ENCODE peak calls at places on chromosomes 1 and 21, in nine cellular contexts. One of them, this sample, is unnamed.

GRCh38 chr1:104100079-104100478 is 350.4 kb downstream of the AMY1C start:
- DNase-seq in stomach: no peak
- DNase-seq in IMR-90: no peak
- DNase-seq in CD8-positive, alpha-beta T cell: no peak
- DNase-seq in hepatocyte: no peak
- DNase-seq in cardiac muscle cell: no peak
- DNase-seq in CD4-positive, alpha-beta memory T cell: no peak
- DNase-seq in iPS DF 6.9: no peak
- DNase-seq in sigmoid colon: no peak
- DNase-seq in this sample: no peak

GRCh38 chr1:111219466-111220286 is 7.8 kb upstream of the CHI3L2 start:
- DNase-seq in stomach: no peak
- DNase-seq in IMR-90: no peak
- DNase-seq in CD8-positive, alpha-beta T cell: no peak
- DNase-seq in hepatocyte: no peak
- DNase-seq in cardiac muscle cell: peak; percentile 75
- DNase-seq in CD4-positive, alpha-beta memory T cell: no peak
- DNase-seq in iPS DF 6.9: no peak
- DNase-seq in sigmoid colon: no peak
- DNase-seq in this sample: no peak

GRCh38 chr1:157969693-157970485 is 23.6 kb upstream of the KIRREL1 start:
- DNase-seq in stomach: no peak
- DNase-seq in IMR-90: peak; percentile 88
- DNase-seq in CD8-positive, alpha-beta T cell: no peak
- DNase-seq in hepatocyte: peak; percentile 68
- DNase-seq in cardiac muscle cell: peak; percentile 61
- DNase-seq in CD4-positive, alpha-beta memory T cell: no peak
- DNase-seq in iPS DF 6.9: no peak
- DNase-seq in sigmoid colon: peak; percentile 70
- DNase-seq in this sample: peak; percentile 76

GRCh38 chr1:77375990-77376389 is 94.2 kb downstream of the AK5 start:
- DNase-seq in stomach: no peak
- DNase-seq in IMR-90: no peak
- DNase-seq in CD8-positive, alpha-beta T cell: no peak
- DNase-seq in hepatocyte: no peak
- DNase-seq in cardiac muscle cell: peak; percentile 34
- DNase-seq in CD4-positive, alpha-beta memory T cell: no peak
- DNase-seq in iPS DF 6.9: no peak
- DNase-seq in sigmoid colon: no peak
- DNase-seq in this sample: no peak

GRCh38 chr1:65554829-65555228 is 134.4 kb downstream of the LEPR start:
- DNase-seq in stomach: no peak
- DNase-seq in IMR-90: no peak
- DNase-seq in CD8-positive, alpha-beta T cell: no peak
- DNase-seq in hepatocyte: no peak
- DNase-seq in cardiac muscle cell: no peak
- DNase-seq in CD4-positive, alpha-beta memory T cell: no peak
- DNase-seq in iPS DF 6.9: no peak
- DNase-seq in sigmoid colon: no peak
- DNase-seq in this sample: no peak

GRCh38 chr1:223707270-223708000 is 4.9 kb upstream of the CAPN2 start:
- DNase-seq in stomach: peak; percentile 72
- DNase-seq in IMR-90: peak; percentile 100
- DNase-seq in CD8-positive, alpha-beta T cell: no peak
- DNase-seq in hepatocyte: peak; percentile 91
- DNase-seq in cardiac muscle cell: no peak
- DNase-seq in CD4-positive, alpha-beta memory T cell: no peak
- DNase-seq in iPS DF 6.9: no peak
- DNase-seq in sigmoid colon: peak; percentile 93
- DNase-seq in this sample: peak; percentile 80

GRCh38 chr21:28793043-28793442 is 199.6 kb downstream of the LTN1 start:
- DNase-seq in stomach: no peak
- DNase-seq in IMR-90: peak; percentile 73
- DNase-seq in CD8-positive, alpha-beta T cell: no peak
- DNase-seq in hepatocyte: peak; percentile 33
- DNase-seq in cardiac muscle cell: peak; percentile 67
- DNase-seq in CD4-positive, alpha-beta memory T cell: no peak
- DNase-seq in iPS DF 6.9: no peak
- DNase-seq in sigmoid colon: no peak
- DNase-seq in this sample: no peak

GRCh38 chr1:218380125-218380977 is 35.2 kb downstream of the TGFB2 start:
- DNase-seq in stomach: peak; percentile 54
- DNase-seq in IMR-90: peak; percentile 78
- DNase-seq in CD8-positive, alpha-beta T cell: no peak
- DNase-seq in hepatocyte: peak; percentile 47
- DNase-seq in cardiac muscle cell: peak; percentile 42
- DNase-seq in CD4-positive, alpha-beta memory T cell: no peak
- DNase-seq in iPS DF 6.9: no peak
- DNase-seq in sigmoid colon: no peak
- DNase-seq in this sample: no peak

GRCh38 chr1:36223373-36223995 is 759 bp upstream of the THRAP3 start:
- DNase-seq in stomach: no peak
- DNase-seq in IMR-90: peak; percentile 73
- DNase-seq in CD8-positive, alpha-beta T cell: peak; percentile 3
- DNase-seq in hepatocyte: peak; percentile 63
- DNase-seq in cardiac muscle cell: no peak
- DNase-seq in CD4-positive, alpha-beta memory T cell: peak; percentile 73
- DNase-seq in iPS DF 6.9: no peak
- DNase-seq in sigmoid colon: no peak
- DNase-seq in this sample: peak; percentile 48

GRCh38 chr1:1680912-1681273 is 11.7 kb downstream of the SLC35E2B start:
- DNase-seq in stomach: peak; percentile 66
- DNase-seq in IMR-90: no peak
- DNase-seq in CD8-positive, alpha-beta T cell: no peak
- DNase-seq in hepatocyte: peak; percentile 71
- DNase-seq in cardiac muscle cell: no peak
- DNase-seq in CD4-positive, alpha-beta memory T cell: no peak
- DNase-seq in iPS DF 6.9: no peak
- DNase-seq in sigmoid colon: peak; percentile 42
- DNase-seq in this sample: peak; percentile 52

GRCh38 chr1:232285138-232285537 is 344.8 kb downstream of the SIPA1L2 start:
- DNase-seq in stomach: no peak
- DNase-seq in IMR-90: no peak
- DNase-seq in CD8-positive, alpha-beta T cell: no peak
- DNase-seq in hepatocyte: no peak
- DNase-seq in cardiac muscle cell: no peak
- DNase-seq in CD4-positive, alpha-beta memory T cell: no peak
- DNase-seq in iPS DF 6.9: no peak
- DNase-seq in sigmoid colon: no peak
- DNase-seq in this sample: no peak

GRCh38 chr1:38527373-38527966 is 332.1 kb downstream of the RRAGC start:
- DNase-seq in stomach: peak; percentile 54
- DNase-seq in IMR-90: no peak
- DNase-seq in CD8-positive, alpha-beta T cell: no peak
- DNase-seq in hepatocyte: peak; percentile 31
- DNase-seq in cardiac muscle cell: no peak
- DNase-seq in CD4-positive, alpha-beta memory T cell: peak; percentile 37
- DNase-seq in iPS DF 6.9: no peak
- DNase-seq in sigmoid colon: no peak
- DNase-seq in this sample: peak; percentile 22

GRCh38 chr1:209103135-209103534 is 480.4 kb upstream of the CAMK1G start:
- DNase-seq in stomach: no peak
- DNase-seq in IMR-90: no peak
- DNase-seq in CD8-positive, alpha-beta T cell: no peak
- DNase-seq in hepatocyte: no peak
- DNase-seq in cardiac muscle cell: no peak
- DNase-seq in CD4-positive, alpha-beta memory T cell: no peak
- DNase-seq in iPS DF 6.9: no peak
- DNase-seq in sigmoid colon: no peak
- DNase-seq in this sample: no peak

GRCh38 chr1:17181785-17182464 is 23.0 kb upstream of the PADI1 start:
- DNase-seq in stomach: no peak
- DNase-seq in IMR-90: no peak
- DNase-seq in CD8-positive, alpha-beta T cell: no peak
- DNase-seq in hepatocyte: no peak
- DNase-seq in cardiac muscle cell: peak; percentile 29
- DNase-seq in CD4-positive, alpha-beta memory T cell: no peak
- DNase-seq in iPS DF 6.9: no peak
- DNase-seq in sigmoid colon: no peak
- DNase-seq in this sample: no peak

GRCh38 chr1:8017495-8018310 is 8.4 kb downstream of the ERRFI1 start:
- DNase-seq in stomach: no peak
- DNase-seq in IMR-90: no peak
- DNase-seq in CD8-positive, alpha-beta T cell: no peak
- DNase-seq in hepatocyte: peak; percentile 47
- DNase-seq in cardiac muscle cell: peak; percentile 14
- DNase-seq in CD4-positive, alpha-beta memory T cell: no peak
- DNase-seq in iPS DF 6.9: no peak
- DNase-seq in sigmoid colon: no peak
- DNase-seq in this sample: peak; percentile 53

GRCh38 chr21:46111193-46111571 is 13.3 kb downstream of the COL6A2 start:
- DNase-seq in stomach: peak; percentile 17
- DNase-seq in IMR-90: no peak
- DNase-seq in CD8-positive, alpha-beta T cell: no peak
- DNase-seq in hepatocyte: no peak
- DNase-seq in cardiac muscle cell: no peak
- DNase-seq in CD4-positive, alpha-beta memory T cell: no peak
- DNase-seq in iPS DF 6.9: no peak
- DNase-seq in sigmoid colon: peak; percentile 67
- DNase-seq in this sample: no peak

GRCh38 chr1:238753205-238753720 is 633.1 kb upstream of the CHRM3 start:
- DNase-seq in stomach: no peak
- DNase-seq in IMR-90: no peak
- DNase-seq in CD8-positive, alpha-beta T cell: no peak
- DNase-seq in hepatocyte: no peak
- DNase-seq in cardiac muscle cell: no peak
- DNase-seq in CD4-positive, alpha-beta memory T cell: no peak
- DNase-seq in iPS DF 6.9: no peak
- DNase-seq in sigmoid colon: no peak
- DNase-seq in this sample: no peak

DNA sequence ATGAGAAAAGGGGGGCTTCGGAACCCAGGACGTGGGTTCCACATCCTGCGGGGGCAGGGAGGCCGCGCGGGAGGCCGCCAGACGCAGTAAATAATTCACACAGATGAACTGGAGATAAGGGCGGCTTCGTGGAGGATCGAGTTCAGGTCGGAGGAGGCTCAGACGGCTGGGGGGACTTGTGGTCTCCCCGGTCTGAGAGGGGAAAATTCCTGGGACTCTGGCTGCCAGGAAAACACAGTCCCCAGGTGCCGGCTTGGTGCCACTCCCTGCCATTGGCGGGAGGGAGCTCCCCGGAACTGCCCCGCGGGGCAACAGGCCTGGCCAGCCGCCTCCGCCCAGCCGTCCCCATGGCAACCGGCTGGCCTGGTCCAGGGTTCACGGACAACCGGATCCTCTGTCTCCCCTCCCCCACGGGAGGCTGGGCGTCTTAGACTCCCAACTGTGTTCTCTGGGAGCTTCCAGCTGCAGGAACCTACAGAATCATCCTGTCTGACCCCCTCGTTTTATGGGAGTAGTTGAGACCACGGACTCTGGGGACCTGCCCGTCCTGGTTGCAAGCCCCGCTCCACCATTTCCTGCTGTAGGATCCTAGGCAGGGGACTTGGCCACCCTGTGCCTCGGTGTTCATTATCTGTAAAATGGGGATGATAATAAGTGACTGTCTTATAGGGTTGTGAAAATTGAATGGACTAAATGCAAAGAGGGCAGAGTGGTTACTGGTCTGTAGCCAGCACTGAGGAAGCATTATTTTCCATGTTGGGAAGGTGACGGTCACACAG is 9.6 kb downstream of the CAMK2N1 start:
- DNase-seq in stomach: peak; percentile 67
- DNase-seq in IMR-90: no peak
- DNase-seq in CD8-positive, alpha-beta T cell: no peak
- DNase-seq in hepatocyte: peak; percentile 94
- DNase-seq in cardiac muscle cell: no peak
- DNase-seq in CD4-positive, alpha-beta memory T cell: no peak
- DNase-seq in iPS DF 6.9: no peak
- DNase-seq in sigmoid colon: no peak
- DNase-seq in this sample: peak; percentile 97
- H3K4me3 ChIP-seq in stomach: no peak overlapping the region
- H3K4me3 ChIP-seq in IMR-90: no peak overlapping the region
- H3K4me3 ChIP-seq in CD8-positive, alpha-beta T cell: no peak overlapping the region
- H3K4me3 ChIP-seq in hepatocyte: no peak overlapping the region
- H3K4me3 ChIP-seq in cardiac muscle cell: no peak overlapping the region
- H3K4me3 ChIP-seq in CD4-positive, alpha-beta memory T cell: no peak overlapping the region
- H3K4me3 ChIP-seq in iPS DF 6.9: peak overlapping the region; percentile 6
- H3K4me3 ChIP-seq in sigmoid colon: no peak overlapping the region
- H3K4me3 ChIP-seq in this sample: peak overlapping the region; percentile 11

GRCh38 chr1:164320780-164321683 is 238.0 kb upstream of the PBX1 start:
- DNase-seq in stomach: peak; percentile 28
- DNase-seq in IMR-90: no peak
- DNase-seq in CD8-positive, alpha-beta T cell: no peak
- DNase-seq in hepatocyte: peak; percentile 59
- DNase-seq in cardiac muscle cell: peak; percentile 77
- DNase-seq in CD4-positive, alpha-beta memory T cell: no peak
- DNase-seq in iPS DF 6.9: no peak
- DNase-seq in sigmoid colon: peak; percentile 65
- DNase-seq in this sample: peak; percentile 23
- H3K4me3 ChIP-seq in stomach: peak overlapping the region; percentile 42
- H3K4me3 ChIP-seq in IMR-90: peak overlapping the region; percentile 10
- H3K4me3 ChIP-seq in CD8-positive, alpha-beta T cell: no peak overlapping the region
- H3K4me3 ChIP-seq in hepatocyte: peak overlapping the region; percentile 32
- H3K4me3 ChIP-seq in cardiac muscle cell: peak overlapping the region; percentile 41
- H3K4me3 ChIP-seq in CD4-positive, alpha-beta memory T cell: no peak overlapping the region
- H3K4me3 ChIP-seq in iPS DF 6.9: peak overlapping the region; percentile 31
- H3K4me3 ChIP-seq in sigmoid colon: peak overlapping the region; percentile 57
- H3K4me3 ChIP-seq in this sample: peak overlapping the region; percentile 22

DNA sequence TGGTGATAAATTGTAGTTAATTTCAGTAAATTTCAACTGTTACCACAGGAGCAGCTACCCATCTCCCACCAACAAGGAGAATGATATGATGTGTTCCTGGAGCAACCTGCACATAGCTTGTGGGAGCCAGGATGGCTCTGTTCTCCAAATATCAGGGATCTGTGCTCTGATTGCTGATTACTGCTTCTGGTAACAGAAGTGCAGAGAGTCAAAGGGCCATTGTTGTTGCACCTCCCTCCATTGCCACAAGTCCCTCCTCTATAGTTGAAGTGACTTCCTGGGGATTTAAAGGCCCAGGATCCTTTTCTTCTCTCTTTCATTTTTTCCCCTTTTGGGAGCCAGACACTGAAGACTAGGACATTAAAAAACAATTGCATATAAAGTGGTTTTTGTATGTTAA is 51.6 kb upstream of the HPDL start:
- DNase-seq in stomach: no peak
- DNase-seq in IMR-90: no peak
- DNase-seq in CD8-positive, alpha-beta T cell: no peak
- DNase-seq in hepatocyte: no peak
- DNase-seq in cardiac muscle cell: no peak
- DNase-seq in CD4-positive, alpha-beta memory T cell: no peak
- DNase-seq in iPS DF 6.9: no peak
- DNase-seq in sigmoid colon: no peak
- DNase-seq in this sample: no peak
- H3K4me3 ChIP-seq in stomach: no peak overlapping the region
- H3K4me3 ChIP-seq in IMR-90: no peak overlapping the region
- H3K4me3 ChIP-seq in CD8-positive, alpha-beta T cell: no peak overlapping the region
- H3K4me3 ChIP-seq in hepatocyte: no peak overlapping the region
- H3K4me3 ChIP-seq in cardiac muscle cell: no peak overlapping the region
- H3K4me3 ChIP-seq in CD4-positive, alpha-beta memory T cell: no peak overlapping the region
- H3K4me3 ChIP-seq in iPS DF 6.9: no peak overlapping the region
- H3K4me3 ChIP-seq in sigmoid colon: no peak overlapping the region
- H3K4me3 ChIP-seq in this sample: no peak overlapping the region

DNA sequence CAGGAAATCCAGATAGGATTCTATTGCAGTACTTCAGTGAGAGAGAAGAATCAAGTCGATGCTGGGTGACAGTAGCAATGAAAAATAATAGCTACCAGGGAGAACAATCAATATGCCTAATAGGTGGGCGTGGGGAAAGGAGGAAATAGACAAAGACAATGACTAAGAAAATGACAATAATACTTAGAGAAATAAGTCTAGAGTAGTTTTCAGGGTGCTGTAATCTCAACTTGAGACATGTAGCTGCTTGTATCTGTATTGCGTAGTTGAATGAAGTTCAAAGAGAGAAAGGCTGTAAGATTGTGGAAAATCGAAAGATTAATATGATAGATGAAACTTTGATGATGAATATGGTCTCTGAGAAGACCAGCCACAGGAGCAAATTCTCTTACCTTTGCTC is 2.6 kb downstream of the STXBP3 start:
- DNase-seq in stomach: no peak
- DNase-seq in IMR-90: no peak
- DNase-seq in CD8-positive, alpha-beta T cell: no peak
- DNase-seq in hepatocyte: no peak
- DNase-seq in cardiac muscle cell: no peak
- DNase-seq in CD4-positive, alpha-beta memory T cell: no peak
- DNase-seq in iPS DF 6.9: no peak
- DNase-seq in sigmoid colon: no peak
- DNase-seq in this sample: no peak
- H3K4me3 ChIP-seq in stomach: no peak overlapping the region
- H3K4me3 ChIP-seq in IMR-90: no peak overlapping the region
- H3K4me3 ChIP-seq in CD8-positive, alpha-beta T cell: no peak overlapping the region
- H3K4me3 ChIP-seq in hepatocyte: no peak overlapping the region
- H3K4me3 ChIP-seq in cardiac muscle cell: no peak overlapping the region
- H3K4me3 ChIP-seq in CD4-positive, alpha-beta memory T cell: no peak overlapping the region
- H3K4me3 ChIP-seq in iPS DF 6.9: no peak overlapping the region
- H3K4me3 ChIP-seq in sigmoid colon: no peak overlapping the region
- H3K4me3 ChIP-seq in this sample: no peak overlapping the region